ENCODE peak calls at places on chromosomes 12 and 14, in ten cellular contexts. One of them, this sample, is unnamed.

GRCh38 chr12:26287666-26288408 is 92.5 kb downstream of the SSPN start:
- DNase-seq in ovary: no peak
- DNase-seq in tibial nerve: peak
- DNase-seq in GM12891: no peak
- DNase-seq in stomach: peak
- DNase-seq in Peyer's patch: no peak
- DNase-seq in NB4: no peak
- DNase-seq in A549: no peak
- DNase-seq in heart left ventricle: no peak
- DNase-seq in H1: no peak
- DNase-seq in this sample: no peak

GRCh38 chr14:59018460-59018859 is 170.0 kb upstream of the DAAM1 start:
- DNase-seq in ovary: no peak
- DNase-seq in tibial nerve: no peak
- DNase-seq in GM12891: no peak
- DNase-seq in stomach: no peak
- DNase-seq in Peyer's patch: no peak
- DNase-seq in NB4: no peak
- DNase-seq in A549: no peak
- DNase-seq in heart left ventricle: no peak
- DNase-seq in H1: no peak
- DNase-seq in this sample: no peak

GRCh38 chr14:59460378-59460777 is 4.8 kb downstream of the GPR135 start:
- DNase-seq in ovary: no peak
- DNase-seq in tibial nerve: no peak
- DNase-seq in GM12891: no peak
- DNase-seq in stomach: no peak
- DNase-seq in Peyer's patch: no peak
- DNase-seq in NB4: no peak
- DNase-seq in A549: no peak
- DNase-seq in heart left ventricle: no peak
- DNase-seq in H1: no peak
- DNase-seq in this sample: no peak

GRCh38 chr14:33676135-33676566 is 274.7 kb downstream of the EGLN3 start:
- DNase-seq in ovary: no peak
- DNase-seq in tibial nerve: peak
- DNase-seq in GM12891: no peak
- DNase-seq in stomach: no peak
- DNase-seq in Peyer's patch: no peak
- DNase-seq in NB4: peak
- DNase-seq in A549: peak
- DNase-seq in heart left ventricle: peak
- DNase-seq in H1: peak
- DNase-seq in this sample: peak

GRCh38 chr12:54958048-54958658 is 26.4 kb downstream of the TESPA1 start:
- DNase-seq in ovary: peak
- DNase-seq in tibial nerve: peak
- DNase-seq in GM12891: no peak
- DNase-seq in stomach: peak
- DNase-seq in Peyer's patch: peak
- DNase-seq in NB4: peak
- DNase-seq in A549: peak
- DNase-seq in heart left ventricle: no peak
- DNase-seq in H1: no peak
- DNase-seq in this sample: peak

GRCh38 chr14:63551338-63551737 is 8.2 kb upstream of the PPP2R5E start:
- DNase-seq in ovary: no peak
- DNase-seq in tibial nerve: no peak
- DNase-seq in GM12891: no peak
- DNase-seq in stomach: no peak
- DNase-seq in Peyer's patch: no peak
- DNase-seq in NB4: no peak
- DNase-seq in A549: no peak
- DNase-seq in heart left ventricle: no peak
- DNase-seq in H1: no peak
- DNase-seq in this sample: no peak

GRCh38 chr14:72906316-72906715 is 12.4 kb upstream of the DPF3 start:
- DNase-seq in ovary: no peak
- DNase-seq in tibial nerve: no peak
- DNase-seq in GM12891: no peak
- DNase-seq in stomach: no peak
- DNase-seq in Peyer's patch: no peak
- DNase-seq in NB4: no peak
- DNase-seq in A549: no peak
- DNase-seq in heart left ventricle: no peak
- DNase-seq in H1: no peak
- DNase-seq in this sample: no peak

GRCh38 chr12:89084751-89085150 is 267.6 kb downstream of the DUSP6 start:
- DNase-seq in ovary: no peak
- DNase-seq in tibial nerve: no peak
- DNase-seq in GM12891: no peak
- DNase-seq in stomach: no peak
- DNase-seq in Peyer's patch: no peak
- DNase-seq in NB4: no peak
- DNase-seq in A549: no peak
- DNase-seq in heart left ventricle: peak
- DNase-seq in H1: no peak
- DNase-seq in this sample: no peak

GRCh38 chr14:32167907-32168306 is 33.9 kb upstream of the RNU6-7 start:
- DNase-seq in ovary: no peak
- DNase-seq in tibial nerve: no peak
- DNase-seq in GM12891: no peak
- DNase-seq in stomach: no peak
- DNase-seq in Peyer's patch: no peak
- DNase-seq in NB4: no peak
- DNase-seq in A549: no peak
- DNase-seq in heart left ventricle: no peak
- DNase-seq in H1: no peak
- DNase-seq in this sample: no peak

GRCh38 chr14:32166924-32167323 is 34.9 kb upstream of the RNU6-7 start:
- DNase-seq in ovary: no peak
- DNase-seq in tibial nerve: no peak
- DNase-seq in GM12891: no peak
- DNase-seq in stomach: no peak
- DNase-seq in Peyer's patch: no peak
- DNase-seq in NB4: no peak
- DNase-seq in A549: no peak
- DNase-seq in heart left ventricle: no peak
- DNase-seq in H1: no peak
- DNase-seq in this sample: no peak

GRCh38 chr14:32171469-32171868 is 30.4 kb upstream of the RNU6-7 start:
- DNase-seq in ovary: no peak
- DNase-seq in tibial nerve: no peak
- DNase-seq in GM12891: no peak
- DNase-seq in stomach: no peak
- DNase-seq in Peyer's patch: no peak
- DNase-seq in NB4: no peak
- DNase-seq in A549: no peak
- DNase-seq in heart left ventricle: no peak
- DNase-seq in H1: no peak
- DNase-seq in this sample: no peak

DNA sequence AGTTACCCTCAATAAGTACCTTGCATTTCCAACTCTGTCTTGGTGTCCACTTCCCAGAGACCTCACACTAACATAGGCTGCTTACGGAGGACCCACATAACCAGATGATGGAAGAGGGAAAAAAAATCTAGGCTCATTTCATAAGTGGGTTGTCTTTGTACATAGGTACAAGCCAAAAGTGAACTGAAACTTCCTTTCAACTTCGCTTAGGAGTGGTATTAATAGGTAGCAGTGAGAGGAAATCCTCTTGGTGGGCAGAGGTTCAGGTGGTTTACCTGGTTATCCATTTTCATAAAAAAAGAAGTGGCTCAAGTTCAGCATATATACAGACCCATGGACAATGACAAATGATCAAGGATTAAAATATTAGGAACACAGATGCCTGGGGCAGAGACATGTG is 35.8 kb upstream of the RNU6-7 start:
- DNase-seq in ovary: no peak
- DNase-seq in tibial nerve: no peak
- DNase-seq in GM12891: no peak
- DNase-seq in stomach: no peak
- DNase-seq in Peyer's patch: no peak
- DNase-seq in NB4: no peak
- DNase-seq in A549: no peak
- DNase-seq in heart left ventricle: no peak
- DNase-seq in H1: no peak
- DNase-seq in this sample: no peak
- TF ChIP-seq POLR2A in ovary: no peak
- TF ChIP-seq POLR2A in tibial nerve: no peak
- TF ChIP-seq POLR2A in GM12891: no peak
- TF ChIP-seq POLR2A in stomach: no peak
- TF ChIP-seq POLR2A in Peyer's patch: no peak
- TF ChIP-seq POLR2A in NB4: no peak
- TF ChIP-seq POLR2A in A549: no peak
- TF ChIP-seq POLR2A in heart left ventricle: no peak
- TF ChIP-seq POLR2A in H1: no peak
- TF ChIP-seq POLR2A in this sample: no peak

DNA sequence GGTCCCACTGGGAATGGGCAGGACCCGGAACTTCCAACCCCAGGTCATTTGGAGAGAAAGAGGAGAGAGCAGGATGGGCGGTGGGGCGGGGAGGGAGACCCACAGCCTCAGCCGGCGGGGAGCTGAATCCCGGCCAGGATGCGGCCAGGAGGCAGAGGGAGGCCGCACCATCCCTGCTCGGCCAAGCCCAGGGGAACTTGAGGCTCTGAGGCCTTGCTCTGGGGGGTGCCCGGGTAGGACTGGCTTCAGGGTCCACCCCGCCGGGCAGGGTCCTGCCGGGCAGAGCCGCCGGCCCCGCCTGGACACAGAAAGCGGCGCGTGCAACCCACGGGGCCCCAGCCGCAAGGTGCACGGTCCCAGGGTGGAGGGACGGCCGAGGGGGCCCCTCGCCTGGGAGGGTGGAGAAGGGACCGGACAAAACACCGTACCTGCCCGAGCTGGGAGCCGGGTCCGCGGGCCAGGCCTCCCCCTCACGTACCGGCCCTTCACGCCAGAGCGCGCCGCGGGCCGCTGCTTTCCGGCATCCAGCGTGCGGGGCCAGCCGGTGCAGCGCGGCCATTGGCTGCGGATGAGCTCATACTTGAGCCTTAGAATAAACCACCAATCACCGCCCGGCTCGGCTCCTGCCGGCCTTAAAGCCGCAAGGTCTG is at the start of gene RPS6KL1:
- DNase-seq in ovary: peak
- DNase-seq in tibial nerve: peak
- DNase-seq in GM12891: peak
- DNase-seq in stomach: peak
- DNase-seq in Peyer's patch: peak
- DNase-seq in NB4: peak
- DNase-seq in A549: peak
- DNase-seq in heart left ventricle: peak
- DNase-seq in H1: peak
- DNase-seq in this sample: peak
- TF ChIP-seq POLR2A in ovary: no peak
- TF ChIP-seq POLR2A in tibial nerve: no peak
- TF ChIP-seq POLR2A in GM12891: no peak
- TF ChIP-seq POLR2A in stomach: no peak
- TF ChIP-seq POLR2A in Peyer's patch: no peak
- TF ChIP-seq POLR2A in NB4: no peak
- TF ChIP-seq POLR2A in A549: no peak
- TF ChIP-seq POLR2A in heart left ventricle: peak
- TF ChIP-seq POLR2A in H1: no peak
- TF ChIP-seq POLR2A in this sample: peak

DNA sequence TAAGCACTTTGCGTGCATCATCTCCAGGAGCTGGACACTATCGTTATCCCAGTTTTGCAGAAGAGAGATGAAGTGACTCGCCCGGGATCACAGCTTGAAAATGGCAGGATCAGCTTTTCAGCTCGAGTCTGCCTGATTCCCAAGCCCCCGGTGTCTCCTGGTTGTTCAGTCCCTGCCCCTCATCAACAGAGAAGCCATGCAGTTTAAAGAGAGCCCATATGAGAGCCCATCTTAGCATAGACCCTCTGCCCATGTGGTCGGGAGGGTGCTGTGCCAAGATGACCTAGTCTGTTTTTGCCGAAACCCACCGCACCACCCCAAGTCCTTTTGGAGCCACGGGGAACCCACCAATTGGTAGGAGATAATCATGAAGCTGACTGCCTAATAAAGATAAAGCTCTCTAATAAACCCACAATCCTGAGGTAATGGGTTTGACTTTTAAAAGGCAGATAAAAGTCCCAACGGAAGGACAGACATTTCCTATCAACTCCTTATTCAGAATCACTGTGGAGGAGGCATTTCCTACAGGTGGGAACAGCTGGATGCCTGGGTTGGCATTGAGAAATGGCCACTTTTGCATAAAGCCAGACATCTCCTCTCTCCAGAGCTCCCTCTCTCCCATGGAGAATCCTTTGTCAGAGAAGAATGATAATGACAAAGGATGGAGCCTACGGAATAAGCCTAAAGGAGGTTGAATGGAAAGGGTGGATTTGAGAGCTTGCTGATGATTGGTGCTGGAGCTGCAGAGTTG is 89.6 kb upstream of the HSPB8 start:
- DNase-seq in ovary: no peak
- DNase-seq in tibial nerve: no peak
- DNase-seq in GM12891: no peak
- DNase-seq in stomach: no peak
- DNase-seq in Peyer's patch: no peak
- DNase-seq in NB4: no peak
- DNase-seq in A549: no peak
- DNase-seq in heart left ventricle: no peak
- DNase-seq in H1: peak
- DNase-seq in this sample: no peak
- TF ChIP-seq POLR2A in ovary: no peak
- TF ChIP-seq POLR2A in tibial nerve: no peak
- TF ChIP-seq POLR2A in GM12891: no peak
- TF ChIP-seq POLR2A in stomach: no peak
- TF ChIP-seq POLR2A in Peyer's patch: no peak
- TF ChIP-seq POLR2A in NB4: no peak
- TF ChIP-seq POLR2A in A549: no peak
- TF ChIP-seq POLR2A in heart left ventricle: no peak
- TF ChIP-seq POLR2A in H1: no peak
- TF ChIP-seq POLR2A in this sample: no peak

GRCh38 chr14:103343164-103343879 is 9.3 kb downstream of the EIF5 start:
- DNase-seq in ovary: no peak
- DNase-seq in tibial nerve: no peak
- DNase-seq in GM12891: no peak
- DNase-seq in stomach: no peak
- DNase-seq in Peyer's patch: no peak
- DNase-seq in NB4: no peak
- DNase-seq in A549: no peak
- DNase-seq in heart left ventricle: no peak
- DNase-seq in H1: no peak
- DNase-seq in this sample: peak
- TF ChIP-seq POLR2A in ovary: no peak
- TF ChIP-seq POLR2A in tibial nerve: no peak
- TF ChIP-seq POLR2A in GM12891: peak
- TF ChIP-seq POLR2A in stomach: no peak
- TF ChIP-seq POLR2A in Peyer's patch: no peak
- TF ChIP-seq POLR2A in NB4: no peak
- TF ChIP-seq POLR2A in A549: no peak
- TF ChIP-seq POLR2A in heart left ventricle: no peak
- TF ChIP-seq POLR2A in H1: no peak
- TF ChIP-seq POLR2A in this sample: no peak

This sample was measured in erythroblast.